ENCODE peak calls at places on chromosomes 3 and 15, in five cellular contexts. K is NT2/D1, G is HepG2, R is H1, T is GM12878. J is an unnamed sample.

GRCh38 chr15:84142888-84143337 is 92.7 kb upstream of the GOLGA6L4 start:
- DNase-seq in T (peak), R (peak), K (peak), G (peak), J (peak)

GRCh38 chr15:85027033-85027380 is 45.4 kb downstream of the PDE8A start:
- DNase-seq in K (no peak), G (no peak), T (no peak), R (no peak), J (no peak)

GRCh38 chr15:78211189-78211921 is 23.0 kb downstream of the ACSBG1 start:
- DNase-seq in K (no peak), G (no peak), T (no peak), R (peak), J (no peak)

GRCh38 chr3:52439426-52440248 is 5.3 kb downstream of the SEMA3G start:
- DNase-seq in G (no peak), R (no peak), T (no peak), K (no peak), J (no peak)

GRCh38 chr15:69163124-69163669 is 2.8 kb downstream of the GLCE start:
- DNase-seq in T (no peak), R (no peak), K (no peak), G (no peak), J (no peak)

GRCh38 chr3:152176241-152176640 is 92.5 kb upstream of the MBNL1 start:
- DNase-seq in G (no peak), T (no peak), K (no peak), R (no peak), J (no peak)

GRCh38 chr3:153290278-153291015 is 128.4 kb downstream of the RAP2B start:
- DNase-seq in T (no peak), R (no peak), K (no peak), G (no peak), J (no peak)

GRCh38 chr15:29312387-29312786 is 42.8 kb upstream of the NSMCE3 start:
- DNase-seq in T (no peak), G (no peak), R (no peak), K (no peak), J (no peak)

GRCh38 chr15:85941186-85941855 is 138.3 kb upstream of the AGBL1 start:
- DNase-seq in K (no peak), R (no peak), G (no peak), T (no peak), J (peak)

GRCh38 chr3:48502121-48502520 is 1.9 kb downstream of the SHISA5 start:
- DNase-seq in K (no peak), R (no peak), T (no peak), G (no peak), J (no peak)

GRCh38 chr3:48502728-48503168 is 1.2 kb downstream of the SHISA5 start:
- DNase-seq in G (no peak), R (no peak), T (no peak), K (no peak), J (peak)

GRCh38 chr3:48503406-48504050 is 446 bp downstream of the SHISA5 start:
- DNase-seq in K (peak), T (no peak), G (no peak), R (peak), J (peak)

GRCh38 chr3:48501196-48501595 is 2.8 kb downstream of the SHISA5 start:
- DNase-seq in T (no peak), R (peak), G (no peak), K (no peak), J (no peak)

GRCh38 chr3:48500656-48501055 is 3.3 kb downstream of the SHISA5 start:
- DNase-seq in K (no peak), R (peak), T (no peak), G (no peak), J (no peak)
- TF ChIP-seq SUZ12 in K (no peak), R (no peak), T (no peak), G (no peak), J (no peak)

DNA sequence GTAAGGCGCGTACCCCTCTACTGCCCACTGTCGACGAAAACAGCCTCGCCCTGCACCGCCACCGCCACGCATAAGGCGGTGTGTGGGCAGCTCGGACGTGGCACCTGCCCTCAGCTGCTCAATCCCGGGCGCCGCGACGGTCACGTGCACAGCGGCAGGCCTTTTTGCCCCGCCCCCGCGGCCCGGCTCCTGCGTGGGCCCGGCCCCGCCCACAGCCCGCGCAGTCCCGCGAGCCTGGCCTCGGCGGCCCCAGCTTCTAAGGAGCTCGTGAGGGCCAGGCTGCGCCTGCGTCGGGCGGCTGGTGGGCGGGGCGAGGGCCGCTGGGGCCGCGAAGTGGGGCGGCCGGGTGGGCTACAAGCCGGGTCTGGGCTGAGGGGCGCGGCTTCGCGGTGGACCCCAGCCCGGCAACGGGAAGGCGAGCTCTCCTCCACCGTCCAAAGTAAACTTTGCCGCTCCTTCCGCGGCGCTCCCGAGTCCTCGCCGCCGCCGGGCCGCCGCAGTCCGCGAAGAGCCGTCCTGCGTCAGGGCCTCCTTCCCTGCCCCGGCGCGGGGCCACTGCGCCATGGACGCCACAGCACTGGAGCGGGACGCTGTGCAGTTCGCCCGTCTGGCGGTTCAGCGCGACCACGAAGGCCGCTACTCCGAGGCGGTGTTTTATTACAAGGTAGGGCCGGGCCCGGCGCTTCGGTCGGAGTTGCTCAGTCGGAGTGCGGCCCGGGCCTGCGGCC is at the start of gene CAPN7:
- DNase-seq in R (peak), G (peak), T (peak), K (peak), J (peak)
- TF ChIP-seq SUZ12 in R (no peak), G (no peak), T (no peak), K (no peak), J (no peak)

DNA sequence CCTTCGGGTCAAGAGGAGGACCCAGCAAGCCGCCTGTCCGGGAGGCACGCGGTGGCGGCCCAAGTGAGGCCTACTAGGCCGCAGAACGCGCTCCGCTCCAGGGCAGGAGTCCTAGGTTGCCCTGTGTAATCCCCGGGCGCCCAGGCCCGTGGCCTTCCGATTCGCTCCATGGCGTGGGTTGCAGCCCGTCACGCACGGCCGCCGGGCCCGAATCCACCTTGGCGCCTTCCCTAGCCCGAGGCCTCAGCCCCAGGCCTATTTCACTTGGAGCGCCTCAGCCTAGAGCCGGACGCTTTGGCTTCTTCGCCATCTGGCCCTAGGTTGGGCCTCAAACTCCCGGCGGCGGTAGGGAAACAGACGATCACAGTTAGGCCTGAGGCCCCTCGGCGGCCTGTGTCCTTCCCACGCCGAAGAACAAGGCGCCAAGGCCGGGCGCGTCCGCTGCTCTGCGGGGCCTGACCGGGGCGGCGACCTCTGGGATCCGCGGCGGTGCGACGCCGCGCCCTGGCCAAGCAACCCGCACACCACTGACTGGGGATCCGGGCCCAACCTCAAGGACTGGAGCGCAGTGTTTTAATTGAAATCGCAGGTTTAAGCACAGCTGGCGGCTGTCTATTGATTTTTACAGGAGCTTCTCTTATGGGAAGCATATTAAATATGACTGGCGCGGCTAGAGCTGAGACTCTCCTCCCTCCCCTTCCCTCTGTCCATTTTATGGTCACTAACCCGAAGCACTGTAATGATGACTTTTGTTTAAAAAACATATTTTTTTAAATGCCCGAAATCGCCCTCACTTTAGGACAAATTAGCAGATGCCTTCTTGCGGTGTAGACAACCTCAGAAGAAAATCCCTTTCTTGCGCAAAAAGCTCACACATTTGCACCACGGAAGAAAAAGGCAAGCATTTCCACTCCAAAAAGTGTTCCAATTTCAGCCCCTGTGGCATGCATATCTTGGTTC is 3.8 kb upstream of the FEZF2 start:
- DNase-seq in K (no peak), T (no peak), G (no peak), R (peak), J (no peak)
- TF ChIP-seq SUZ12 in K (peak), T (no peak), G (no peak), R (peak), J (no peak)

DNA sequence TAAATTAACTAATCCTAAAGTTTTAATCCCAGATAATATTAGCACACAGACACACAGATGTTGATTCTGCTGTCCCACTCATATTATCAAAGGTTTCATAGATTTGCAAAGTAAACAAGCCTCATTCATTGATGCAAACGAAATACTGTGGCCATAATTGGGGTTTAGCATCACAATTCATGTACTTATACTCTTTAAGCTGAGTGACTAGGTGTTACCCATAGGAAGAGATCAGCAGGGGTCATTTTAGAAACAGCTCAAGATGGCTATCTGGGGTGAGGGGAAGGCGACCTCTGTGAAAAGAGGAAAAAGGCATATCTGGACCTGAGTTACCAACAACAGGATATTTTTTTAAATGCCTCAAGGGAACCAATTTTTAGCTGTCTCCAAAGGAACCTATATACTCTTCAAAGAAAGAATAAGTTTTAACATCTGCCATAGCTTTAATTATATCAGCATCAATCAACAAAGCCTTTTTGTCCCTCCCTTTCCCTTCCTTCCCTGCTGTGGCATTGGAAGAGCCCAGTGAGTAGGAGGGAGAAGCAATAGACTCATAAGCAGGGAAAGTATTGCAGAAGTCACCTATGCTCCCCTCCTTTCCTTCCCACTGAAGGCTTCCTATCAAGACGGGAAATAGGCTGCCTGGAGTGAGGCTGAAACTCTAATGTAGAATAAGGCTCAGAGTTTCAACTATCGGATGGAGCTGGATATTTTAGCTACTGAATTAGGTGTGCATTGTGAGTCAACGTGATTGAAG is 553.4 kb downstream of the ZIC1 start:
- DNase-seq in G (no peak), R (no peak), T (no peak), K (no peak), J (no peak)
- TF ChIP-seq SUZ12 in G (no peak), R (no peak), T (no peak), K (no peak), J (no peak)

GRCh38 chr3:174820885-174821284 is 38.2 kb upstream of the NAALADL2 start:
- DNase-seq in R (no peak), K (no peak), T (no peak), G (no peak), J (no peak)
- TF ChIP-seq SUZ12 in R (no peak), K (no peak), T (no peak), G (no peak), J (no peak)

DNA sequence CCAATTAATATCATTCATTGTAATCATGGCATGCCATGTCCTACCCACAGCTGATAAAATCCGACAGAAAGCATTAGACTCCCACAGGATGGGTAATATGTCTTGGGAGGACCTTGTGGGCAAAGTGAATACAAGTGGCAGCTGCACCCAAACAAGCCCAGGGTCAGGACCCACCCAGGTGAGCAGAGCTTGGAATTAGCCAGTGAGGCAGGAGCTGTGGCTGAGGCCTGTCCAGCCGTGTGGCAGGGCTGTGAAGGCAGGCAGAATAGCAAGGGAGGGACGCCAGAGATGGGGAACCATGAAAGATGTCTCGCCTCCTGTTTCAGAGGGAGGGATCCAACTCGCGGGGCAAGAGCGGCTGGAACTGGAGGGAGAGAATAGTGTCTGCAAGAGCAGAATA is 74.5 kb downstream of the PPCDC start:
- DNase-seq in T (no peak), G (no peak), K (no peak), R (no peak), J (no peak)
- TF ChIP-seq SUZ12 in T (no peak), G (no peak), K (no peak), R (no peak), J (no peak)

DNA sequence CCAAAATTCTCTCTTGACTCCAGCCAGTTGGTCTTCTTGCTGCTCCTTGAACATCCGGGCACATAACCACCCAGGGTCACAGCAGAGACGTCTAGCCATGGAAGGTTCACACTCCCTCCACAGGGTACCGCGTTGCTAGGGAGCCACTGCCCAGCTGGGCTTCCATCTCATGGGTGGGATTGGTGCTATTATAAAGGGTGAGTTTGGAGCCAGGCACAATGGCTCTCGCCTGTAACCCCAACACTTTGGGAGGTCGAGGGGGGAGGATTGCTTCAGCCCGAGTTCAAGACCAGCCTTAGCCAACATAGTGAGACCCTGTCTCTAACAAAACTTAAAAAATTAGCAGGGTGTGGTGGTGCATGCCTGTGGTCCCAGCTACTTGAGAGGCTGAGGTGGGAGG is 17.5 kb upstream of the SKOR1 start:
- DNase-seq in G (no peak), T (no peak), R (peak), K (no peak), J (no peak)
- TF ChIP-seq SUZ12 in G (no peak), T (no peak), R (no peak), K (no peak), J (no peak)

GRCh38 chr15:75695206-75695605 is 17.4 kb downstream of the CSPG4 start:
- DNase-seq in R (no peak), G (no peak), K (no peak), T (no peak), J (no peak)

GRCh38 chr15:75695634-75696302 is 16.9 kb downstream of the CSPG4 start:
- DNase-seq in T (no peak), R (no peak), G (no peak), K (no peak), J (no peak)

GRCh38 chr15:75693501-75694240 is 19.0 kb downstream of the CSPG4 start:
- DNase-seq in T (no peak), R (no peak), K (no peak), G (no peak), J (no peak)

GRCh38 chr15:75696303-75696657 is 16.4 kb downstream of the CSPG4 start:
- DNase-seq in K (no peak), G (no peak), R (no peak), T (no peak), J (no peak)

GRCh38 chr15:75694241-75695182 is 18.1 kb downstream of the CSPG4 start:
- DNase-seq in T (no peak), R (peak), G (peak), K (no peak), J (peak)
- TF ChIP-seq SUZ12 in T (no peak), R (no peak), G (no peak), K (no peak), J (no peak)